ENCODE peak calls at places on chromosomes 12 and 14, in seven cellular contexts. R is coronary artery, O is left ventricle myocardium inferior, F is colonic mucosa, A is brain microvascular endothelial cell, J is psoas muscle, H is K562. S is an unnamed sample.

GRCh38 chr14:23514009-23514962 is 37.3 kb downstream of the ZFHX2 start:
- DNase-seq in R (peak), O (no peak), F (no peak), A (no peak), J (no peak), H (no peak), S (no peak)

GRCh38 chr14:102739190-102739469 is 38.1 kb upstream of the TRAF3 start:
- DNase-seq in R (no peak), O (no peak), F (no peak), A (no peak), J (no peak), H (no peak), S (no peak)

GRCh38 chr14:101241807-101242278 is 319.5 kb upstream of the DIO3 start:
- DNase-seq in R (peak), O (no peak), F (no peak), A (no peak), J (no peak), H (no peak), S (no peak)

GRCh38 chr12:88409257-88409656 is 171.0 kb downstream of the KITLG start:
- DNase-seq in R (no peak), O (no peak), F (no peak), A (no peak), J (no peak), H (no peak), S (no peak)

GRCh38 chr14:68981124-68981523 is 2.0 kb upstream of the ACTN1 start:
- DNase-seq in R (no peak), O (no peak), F (no peak), A (no peak), J (no peak), H (no peak), S (no peak)

GRCh38 chr14:68950111-68950510 is 29.0 kb downstream of the ACTN1 start:
- DNase-seq in R (no peak), O (no peak), F (no peak), A (no peak), J (no peak), H (no peak), S (no peak)

GRCh38 chr14:86672071-86672470 is 1142.1 kb downstream of the FLRT2 start:
- DNase-seq in R (no peak), O (no peak), F (no peak), A (no peak), J (no peak), H (no peak), S (no peak)

GRCh38 chr12:11891350-11892064 is 179.2 kb upstream of the BCL2L14 start:
- DNase-seq in R (no peak), O (peak), F (no peak), A (no peak), J (no peak), H (no peak), S (no peak)

GRCh38 chr12:132218915-132219314 is 74.7 kb downstream of the NOC4L start:
- DNase-seq in R (no peak), O (no peak), F (no peak), A (no peak), J (no peak), H (peak), S (peak)

DNA sequence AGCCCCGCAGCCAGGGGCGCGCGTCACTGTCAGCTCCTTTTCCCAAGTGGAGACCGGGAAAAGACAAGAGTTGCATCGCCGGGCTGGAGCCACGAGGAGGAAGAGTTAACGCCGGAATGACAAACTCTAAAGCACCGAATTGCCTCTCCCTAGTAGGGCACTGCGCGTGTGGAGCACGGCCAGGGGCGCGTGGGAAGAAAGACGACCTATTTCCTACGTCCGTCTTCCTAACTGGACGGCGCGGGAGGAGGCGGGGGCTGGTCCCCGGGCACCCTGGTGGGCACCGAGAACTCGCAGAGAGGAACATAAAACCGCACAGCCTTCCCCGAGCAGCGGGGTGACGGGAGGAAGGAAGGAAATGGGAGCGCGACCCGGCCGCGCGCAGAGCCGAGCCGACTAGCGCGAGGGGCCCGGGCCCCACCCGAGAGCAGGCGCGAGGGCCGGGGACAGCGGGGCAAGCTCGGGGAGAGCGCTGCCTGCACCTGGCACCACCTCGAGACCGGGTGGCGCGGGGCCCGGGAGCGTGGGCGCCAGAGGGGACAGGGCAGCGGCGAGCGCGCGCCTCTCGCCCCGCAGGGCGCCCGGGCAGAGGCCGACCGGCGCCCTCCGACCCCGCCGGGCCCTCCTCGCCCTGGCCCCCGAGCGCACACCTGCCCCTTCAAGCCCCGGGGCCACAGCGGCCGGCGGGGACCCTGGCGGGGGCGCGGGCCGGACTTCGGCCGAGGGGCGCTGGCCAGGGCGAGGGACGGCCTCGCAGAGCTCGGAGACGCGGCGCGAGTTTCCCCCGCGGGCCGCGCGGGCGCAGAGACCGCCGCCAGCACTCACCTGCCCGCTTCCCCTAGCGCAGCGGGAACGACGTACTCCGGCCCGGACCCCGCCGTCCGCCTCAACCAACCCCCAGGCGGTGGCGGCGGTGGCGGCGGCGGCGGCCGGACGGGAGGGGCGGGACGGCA is 480 bp downstream of the SETD3 start:
- DNase-seq in R (peak), O (peak), F (peak), A (peak), J (peak), H (peak), S (peak)
- TF ChIP-seq CTCF in R (no peak), O (peak), F (no peak), A (peak), J (peak), H (no peak), S (no peak)

GRCh38 chr12:124498178-124498869 is 69.1 kb downstream of the NCOR2 start:
- DNase-seq in R (no peak), O (no peak), F (no peak), A (no peak), J (no peak), H (no peak), S (no peak)

GRCh38 chr12:124498870-124499753 is 68.3 kb downstream of the NCOR2 start:
- DNase-seq in R (no peak), O (no peak), F (no peak), A (peak), J (no peak), H (no peak), S (no peak)

GRCh38 chr12:124496584-124496983 is 70.8 kb downstream of the NCOR2 start:
- DNase-seq in R (no peak), O (no peak), F (no peak), A (no peak), J (no peak), H (peak), S (peak)

GRCh38 chr12:124497039-124497438 is 70.4 kb downstream of the NCOR2 start:
- DNase-seq in R (no peak), O (peak), F (no peak), A (no peak), J (peak), H (no peak), S (no peak)

GRCh38 chr12:124497658-124498057 is 69.8 kb downstream of the NCOR2 start:
- DNase-seq in R (peak), O (peak), F (no peak), A (peak), J (peak), H (no peak), S (no peak)
- H3K27ac ChIP-seq in R (peak), O (peak), F (peak), A (peak), J (peak), H (no peak), S (no peak)

DNA sequence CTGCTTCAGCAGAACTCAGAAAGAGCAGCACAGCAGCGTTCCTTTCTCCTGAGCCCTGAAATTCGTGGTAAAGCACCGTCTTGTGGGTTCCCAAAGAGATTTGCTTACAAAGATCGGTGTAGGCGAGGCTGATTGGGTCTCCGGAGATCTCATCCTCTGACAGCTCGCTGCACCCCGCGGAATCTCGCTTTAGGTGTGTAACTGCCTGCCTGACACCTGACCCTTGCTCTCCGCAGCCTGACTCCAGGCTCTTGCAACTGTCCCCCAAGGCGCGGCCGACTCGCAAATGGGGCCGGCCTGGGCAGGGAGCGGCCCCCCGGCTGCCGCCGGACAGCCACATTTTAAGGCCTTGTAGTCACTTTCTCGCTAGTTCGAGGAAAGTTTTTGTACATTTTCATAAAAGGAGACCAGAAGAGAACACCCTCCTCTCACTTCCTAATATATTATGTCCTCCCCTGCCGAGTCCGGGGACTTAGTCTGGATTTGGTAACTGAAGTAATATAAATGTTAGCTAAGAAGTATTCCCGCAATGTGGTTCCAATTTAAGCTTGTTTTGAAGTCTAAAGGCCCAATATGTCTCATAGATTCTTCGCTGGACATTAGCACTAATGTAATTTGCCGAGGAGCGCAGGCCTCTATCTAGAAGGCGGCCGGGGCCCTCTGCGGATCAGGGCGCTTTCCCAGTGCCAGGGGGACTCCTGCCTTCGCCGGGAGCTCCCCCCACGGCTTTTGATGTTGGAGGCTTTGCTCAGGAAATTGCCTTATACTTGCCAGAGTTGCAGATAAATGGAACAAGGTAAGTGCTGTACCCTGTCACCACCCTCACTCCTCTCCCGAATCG is 177.3 kb upstream of the CDKN3 start:
- DNase-seq in R (no peak), O (no peak), F (no peak), A (no peak), J (no peak), H (no peak), S (no peak)
- H3K4me3 ChIP-seq in R (peak), O (peak), F (no peak), A (peak), J (peak), H (no peak), S (no peak)

GRCh38 chr14:50608302-50608851 is 48.4 kb downstream of the ATL1 start:
- DNase-seq in R (no peak), O (no peak), F (no peak), A (no peak), J (no peak), H (no peak), S (no peak)
- TF ChIP-seq CTCF in R (no peak), O (no peak), F (no peak), A (no peak), J (no peak), H (no peak), S (no peak)

GRCh38 chr12:14243941-14244340 is 121.5 kb upstream of the ATF7IP start:
- DNase-seq in R (no peak), O (no peak), F (no peak), A (no peak), J (no peak), H (no peak), S (no peak)

GRCh38 chr12:14244876-14245669 is 120.4 kb upstream of the ATF7IP start:
- DNase-seq in R (no peak), O (no peak), F (no peak), A (no peak), J (no peak), H (no peak), S (peak)

GRCh38 chr12:14247166-14247565 is 118.3 kb upstream of the ATF7IP start:
- DNase-seq in R (no peak), O (no peak), F (no peak), A (no peak), J (no peak), H (no peak), S (no peak)

GRCh38 chr12:14252697-14253096 is 112.8 kb upstream of the ATF7IP start:
- DNase-seq in R (no peak), O (no peak), F (no peak), A (no peak), J (no peak), H (no peak), S (no peak)

GRCh38 chr12:14249368-14249767 is 116.1 kb upstream of the ATF7IP start:
- DNase-seq in R (no peak), O (no peak), F (no peak), A (no peak), J (no peak), H (no peak), S (no peak)
- H3K27ac ChIP-seq in R (no peak), O (no peak), F (no peak), A (no peak), J (no peak), H (no peak), S (no peak)

GRCh38 chr12:65778268-65779090 is 45.8 kb upstream of the HMGA2 start:
- DNase-seq in R (no peak), O (no peak), F (no peak), A (no peak), J (no peak), H (no peak), S (no peak)
- H3K4me3 ChIP-seq in R (no peak), O (no peak), F (no peak), A (no peak), J (no peak), H (no peak), S (no peak)

DNA sequence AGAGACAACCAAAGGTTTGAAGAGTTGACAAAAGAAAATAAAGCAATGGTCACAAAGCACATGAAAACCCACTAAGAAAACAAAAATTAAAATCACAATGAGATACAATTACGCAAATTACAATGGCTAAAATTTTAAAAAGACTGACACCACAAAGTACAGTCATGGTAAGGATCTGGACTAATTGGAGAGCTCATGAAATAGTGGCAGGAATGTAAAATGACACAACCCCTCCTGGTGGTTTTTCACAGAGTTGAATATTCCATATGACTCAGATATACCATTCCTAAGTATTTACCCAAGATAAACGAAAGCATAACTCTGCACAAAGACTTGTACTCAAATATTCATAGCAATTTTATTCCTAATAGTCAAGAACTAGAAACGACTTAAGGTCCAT is 65.9 kb downstream of the NOVA1 start:
- DNase-seq in R (no peak), O (no peak), F (no peak), A (peak), J (no peak), H (no peak), S (no peak)
- TF ChIP-seq CTCF in R (no peak), O (no peak), F (no peak), A (peak), J (no peak), H (no peak), S (no peak)

GRCh38 chr12:14841761-14842160 is 1.6 kb downstream of the ART4 start:
- DNase-seq in R (peak), O (peak), F (no peak), A (peak), J (peak), H (no peak), S (no peak)
- H3K27ac ChIP-seq in R (peak), O (peak), F (no peak), A (no peak), J (peak), H (no peak), S (no peak)

GRCh38 chr12:97132270-97132669 is 225.2 kb downstream of the NEDD1 start:
- DNase-seq in R (no peak), O (no peak), F (no peak), A (no peak), J (no peak), H (no peak), S (no peak)
- H3K4me3 ChIP-seq in R (no peak), O (no peak), F (no peak), A (no peak), J (no peak), H (no peak), S (no peak)

S was measured in WERI-Rb-1.